ENCODE peak calls at places on chromosome 16, in eight cellular contexts. One of them, this sample, is unnamed.
A peak's percentile ranks its signal among the peaks of the same experiment; 100 is the strongest.

GRCh38 chr16:47158991-47159390 is 15.2 kb upstream of the NETO2 start:
- DNase-seq in astrocyte of the cerebellum: no peak
- DNase-seq in head of caudate nucleus: no peak
- DNase-seq in NCI-H146: no peak
- DNase-seq in caudate nucleus: no peak
- DNase-seq in astrocyte of the hippocampus: no peak
- DNase-seq in IMR-90: no peak
- DNase-seq in NCI-H2081 treated with DMSO at 0.1 percent for 48 hours: no peak
- DNase-seq in this sample: no peak

GRCh38 chr16:88678224-88678979 is 7.9 kb downstream of the SNAI3 start:
- DNase-seq in NCI-H2081 treated with DMSO at 0.1 percent for 48 hours: no peak
- DNase-seq in head of caudate nucleus: no peak
- DNase-seq in caudate nucleus: no peak
- DNase-seq in NCI-H146: no peak
- DNase-seq in astrocyte of the cerebellum: no peak
- DNase-seq in IMR-90: no peak
- DNase-seq in astrocyte of the hippocampus: no peak
- DNase-seq in this sample: no peak

GRCh38 chr16:89330177-89330856 is 112.8 kb downstream of the ZNF778 start:
- DNase-seq in IMR-90: peak; percentile 52
- DNase-seq in caudate nucleus: no peak
- DNase-seq in astrocyte of the cerebellum: no peak
- DNase-seq in astrocyte of the hippocampus: peak; percentile 82
- DNase-seq in NCI-H2081 treated with DMSO at 0.1 percent for 48 hours: no peak
- DNase-seq in NCI-H146: peak; percentile 65
- DNase-seq in head of caudate nucleus: peak; percentile 57
- DNase-seq in this sample: no peak

GRCh38 chr16:75071621-75072020 is 45.0 kb downstream of the LDHD start:
- DNase-seq in caudate nucleus: no peak
- DNase-seq in head of caudate nucleus: no peak
- DNase-seq in NCI-H2081 treated with DMSO at 0.1 percent for 48 hours: no peak
- DNase-seq in astrocyte of the hippocampus: no peak
- DNase-seq in NCI-H146: no peak
- DNase-seq in astrocyte of the cerebellum: no peak
- DNase-seq in IMR-90: no peak
- DNase-seq in this sample: no peak

GRCh38 chr16:89434490-89434889 is 55.9 kb downstream of the ANKRD11 start:
- DNase-seq in NCI-H146: no peak
- DNase-seq in head of caudate nucleus: no peak
- DNase-seq in caudate nucleus: no peak
- DNase-seq in astrocyte of the hippocampus: no peak
- DNase-seq in astrocyte of the cerebellum: no peak
- DNase-seq in NCI-H2081 treated with DMSO at 0.1 percent for 48 hours: no peak
- DNase-seq in IMR-90: no peak
- DNase-seq in this sample: no peak

GRCh38 chr16:79897444-79898146 is 297.1 kb upstream of the MAF start:
- DNase-seq in NCI-H146: no peak
- DNase-seq in head of caudate nucleus: no peak
- DNase-seq in IMR-90: no peak
- DNase-seq in NCI-H2081 treated with DMSO at 0.1 percent for 48 hours: no peak
- DNase-seq in caudate nucleus: no peak
- DNase-seq in astrocyte of the hippocampus: peak; percentile 31
- DNase-seq in astrocyte of the cerebellum: peak; percentile 58
- DNase-seq in this sample: no peak

GRCh38 chr16:29290631-29291247 is 115.8 kb downstream of the NPIPB11 start:
- DNase-seq in caudate nucleus: no peak
- DNase-seq in NCI-H146: no peak
- DNase-seq in astrocyte of the cerebellum: peak; percentile 56
- DNase-seq in NCI-H2081 treated with DMSO at 0.1 percent for 48 hours: no peak
- DNase-seq in IMR-90: peak; percentile 92
- DNase-seq in astrocyte of the hippocampus: peak; percentile 93
- DNase-seq in head of caudate nucleus: peak; percentile 13
- DNase-seq in this sample: no peak

GRCh38 chr16:89902980-89903379 is 15.7 kb upstream of the MC1R start:
- DNase-seq in astrocyte of the hippocampus: no peak
- DNase-seq in NCI-H146: no peak
- DNase-seq in NCI-H2081 treated with DMSO at 0.1 percent for 48 hours: no peak
- DNase-seq in head of caudate nucleus: no peak
- DNase-seq in astrocyte of the cerebellum: no peak
- DNase-seq in IMR-90: no peak
- DNase-seq in caudate nucleus: no peak
- DNase-seq in this sample: no peak

GRCh38 chr16:23859713-23860269 is 24.0 kb downstream of the PRKCB start:
- DNase-seq in astrocyte of the hippocampus: no peak
- DNase-seq in NCI-H2081 treated with DMSO at 0.1 percent for 48 hours: no peak
- DNase-seq in astrocyte of the cerebellum: no peak
- DNase-seq in IMR-90: no peak
- DNase-seq in head of caudate nucleus: no peak
- DNase-seq in caudate nucleus: no peak
- DNase-seq in NCI-H146: no peak
- DNase-seq in this sample: no peak

GRCh38 chr16:87684711-87685404 is 80.9 kb downstream of the KLHDC4 start:
- DNase-seq in caudate nucleus: no peak
- DNase-seq in NCI-H146: no peak
- DNase-seq in head of caudate nucleus: no peak
- DNase-seq in NCI-H2081 treated with DMSO at 0.1 percent for 48 hours: no peak
- DNase-seq in astrocyte of the hippocampus: no peak
- DNase-seq in IMR-90: no peak
- DNase-seq in astrocyte of the cerebellum: no peak
- DNase-seq in this sample: no peak

GRCh38 chr16:81569361-81570034 is 124.9 kb downstream of the CMIP start:
- DNase-seq in astrocyte of the cerebellum: no peak
- DNase-seq in astrocyte of the hippocampus: no peak
- DNase-seq in NCI-H2081 treated with DMSO at 0.1 percent for 48 hours: no peak
- DNase-seq in caudate nucleus: no peak
- DNase-seq in head of caudate nucleus: no peak
- DNase-seq in IMR-90: no peak
- DNase-seq in NCI-H146: no peak
- DNase-seq in this sample: no peak

GRCh38 chr16:82926500-82926899 is 299.7 kb downstream of the CDH13 start:
- DNase-seq in IMR-90: no peak
- DNase-seq in NCI-H2081 treated with DMSO at 0.1 percent for 48 hours: no peak
- DNase-seq in astrocyte of the hippocampus: no peak
- DNase-seq in caudate nucleus: no peak
- DNase-seq in head of caudate nucleus: no peak
- DNase-seq in astrocyte of the cerebellum: no peak
- DNase-seq in NCI-H146: no peak
- DNase-seq in this sample: no peak

GRCh38 chr16:12798171-12798570 is 5.5 kb downstream of the CPPED1 start:
- DNase-seq in head of caudate nucleus: no peak
- DNase-seq in caudate nucleus: no peak
- DNase-seq in astrocyte of the hippocampus: no peak
- DNase-seq in IMR-90: no peak
- DNase-seq in astrocyte of the cerebellum: no peak
- DNase-seq in NCI-H146: no peak
- DNase-seq in NCI-H2081 treated with DMSO at 0.1 percent for 48 hours: no peak
- DNase-seq in this sample: no peak

GRCh38 chr16:30963925-30964511 is 6.5 kb downstream of the SETD1A start:
- DNase-seq in head of caudate nucleus: no peak
- DNase-seq in caudate nucleus: no peak
- DNase-seq in astrocyte of the cerebellum: no peak
- DNase-seq in NCI-H2081 treated with DMSO at 0.1 percent for 48 hours: no peak
- DNase-seq in IMR-90: no peak
- DNase-seq in NCI-H146: no peak
- DNase-seq in astrocyte of the hippocampus: no peak
- DNase-seq in this sample: no peak

GRCh38 chr16:63702981-63703590 is 1418.8 kb downstream of the CDH11 start:
- DNase-seq in caudate nucleus: no peak
- DNase-seq in head of caudate nucleus: no peak
- DNase-seq in astrocyte of the cerebellum: no peak
- DNase-seq in NCI-H146: peak; percentile 46
- DNase-seq in IMR-90: no peak
- DNase-seq in astrocyte of the hippocampus: no peak
- DNase-seq in NCI-H2081 treated with DMSO at 0.1 percent for 48 hours: no peak
- DNase-seq in this sample: no peak

GRCh38 chr16:28155293-28155692 is 56.5 kb downstream of the XPO6 start:
- DNase-seq in IMR-90: peak; percentile 24
- DNase-seq in NCI-H146: peak; percentile 28
- DNase-seq in astrocyte of the cerebellum: no peak
- DNase-seq in head of caudate nucleus: no peak
- DNase-seq in astrocyte of the hippocampus: no peak
- DNase-seq in NCI-H2081 treated with DMSO at 0.1 percent for 48 hours: no peak
- DNase-seq in caudate nucleus: no peak
- DNase-seq in this sample: no peak

GRCh38 chr16:55364811-55365210 is 40.8 kb downstream of the IRX6 start:
- DNase-seq in NCI-H2081 treated with DMSO at 0.1 percent for 48 hours: no peak
- DNase-seq in head of caudate nucleus: no peak
- DNase-seq in astrocyte of the hippocampus: no peak
- DNase-seq in astrocyte of the cerebellum: no peak
- DNase-seq in caudate nucleus: no peak
- DNase-seq in IMR-90: no peak
- DNase-seq in NCI-H146: no peak
- DNase-seq in this sample: no peak

GRCh38 chr16:16162591-16162990 is 60.7 kb downstream of the ABCC6 start:
- DNase-seq in astrocyte of the hippocampus: no peak
- DNase-seq in NCI-H146: no peak
- DNase-seq in NCI-H2081 treated with DMSO at 0.1 percent for 48 hours: no peak
- DNase-seq in head of caudate nucleus: no peak
- DNase-seq in IMR-90: no peak
- DNase-seq in caudate nucleus: no peak
- DNase-seq in astrocyte of the cerebellum: no peak
- DNase-seq in this sample: no peak

GRCh38 chr16:70665806-70666735 is 19.7 kb downstream of the IL34 start:
- DNase-seq in astrocyte of the hippocampus: no peak
- DNase-seq in astrocyte of the cerebellum: no peak
- DNase-seq in caudate nucleus: no peak
- DNase-seq in NCI-H146: no peak
- DNase-seq in head of caudate nucleus: no peak
- DNase-seq in NCI-H2081 treated with DMSO at 0.1 percent for 48 hours: no peak
- DNase-seq in IMR-90: no peak
- DNase-seq in this sample: peak; percentile 4

GRCh38 chr16:3776316-3776715 is 59.0 kb upstream of the TRAP1 start:
- DNase-seq in astrocyte of the cerebellum: no peak
- DNase-seq in caudate nucleus: no peak
- DNase-seq in astrocyte of the hippocampus: no peak
- DNase-seq in NCI-H146: no peak
- DNase-seq in IMR-90: no peak
- DNase-seq in NCI-H2081 treated with DMSO at 0.1 percent for 48 hours: no peak
- DNase-seq in head of caudate nucleus: no peak
- DNase-seq in this sample: no peak

GRCh38 chr16:46753015-46753414 is 4.9 kb upstream of the MYLK3 start:
- DNase-seq in caudate nucleus: no peak
- DNase-seq in astrocyte of the cerebellum: no peak
- DNase-seq in astrocyte of the hippocampus: no peak
- DNase-seq in NCI-H2081 treated with DMSO at 0.1 percent for 48 hours: no peak
- DNase-seq in NCI-H146: no peak
- DNase-seq in head of caudate nucleus: no peak
- DNase-seq in IMR-90: no peak
- DNase-seq in this sample: no peak

GRCh38 chr16:1481906-1482835 is 6.6 kb downstream of the PTX4 start:
- DNase-seq in head of caudate nucleus: no peak
- DNase-seq in IMR-90: peak; percentile 44
- DNase-seq in NCI-H2081 treated with DMSO at 0.1 percent for 48 hours: no peak
- DNase-seq in NCI-H146: no peak
- DNase-seq in caudate nucleus: no peak
- DNase-seq in astrocyte of the cerebellum: no peak
- DNase-seq in astrocyte of the hippocampus: peak; percentile 27
- DNase-seq in this sample: no peak

GRCh38 chr16:77113835-77114234 is 77.2 kb upstream of the MON1B start:
- DNase-seq in astrocyte of the cerebellum: no peak
- DNase-seq in astrocyte of the hippocampus: no peak
- DNase-seq in NCI-H2081 treated with DMSO at 0.1 percent for 48 hours: no peak
- DNase-seq in NCI-H146: no peak
- DNase-seq in head of caudate nucleus: peak; percentile 9
- DNase-seq in caudate nucleus: no peak
- DNase-seq in IMR-90: no peak
- DNase-seq in this sample: no peak

GRCh38 chr16:80058236-80058635 is 457.7 kb upstream of the MAF start:
- DNase-seq in astrocyte of the hippocampus: peak; percentile 9
- DNase-seq in IMR-90: no peak
- DNase-seq in head of caudate nucleus: peak; percentile 45
- DNase-seq in NCI-H146: no peak
- DNase-seq in astrocyte of the cerebellum: no peak
- DNase-seq in NCI-H2081 treated with DMSO at 0.1 percent for 48 hours: no peak
- DNase-seq in caudate nucleus: peak; percentile 1
- DNase-seq in this sample: no peak

GRCh38 chr16:89041571-89042481 is 51.8 kb upstream of the ACSF3 start:
- DNase-seq in astrocyte of the hippocampus: no peak
- DNase-seq in NCI-H2081 treated with DMSO at 0.1 percent for 48 hours: no peak
- DNase-seq in caudate nucleus: no peak
- DNase-seq in head of caudate nucleus: no peak
- DNase-seq in IMR-90: no peak
- DNase-seq in NCI-H146: no peak
- DNase-seq in astrocyte of the cerebellum: no peak
- DNase-seq in this sample: no peak

GRCh38 chr16:85570735-85571562 is 42.2 kb upstream of the GSE1 start:
- DNase-seq in astrocyte of the hippocampus: no peak
- DNase-seq in astrocyte of the cerebellum: no peak
- DNase-seq in IMR-90: no peak
- DNase-seq in head of caudate nucleus: no peak
- DNase-seq in NCI-H2081 treated with DMSO at 0.1 percent for 48 hours: no peak
- DNase-seq in caudate nucleus: no peak
- DNase-seq in NCI-H146: no peak
- DNase-seq in this sample: peak; percentile 87

This sample was measured in GM12891.